ENCODE peak calls at places on chromosomes 6 and 20, in four cellular contexts. G is GM23338, U is endothelial cell, B is heart right ventricle. R is an unnamed sample.

GRCh38 chr6:142900467-142900961 is 44.5 kb downstream of the HIVEP2 start:
- DNase-seq in G (no peak), U (no peak), B (peak; percentile 17), R (no peak)

GRCh38 chr6:96153775-96154174 is 138.0 kb downstream of the FUT9 start:
- DNase-seq in G (no peak), U (no peak), B (no peak), R (no peak)

GRCh38 chr6:90399970-90400369 is 103.3 kb upstream of the BACH2 start:
- DNase-seq in G (no peak), U (no peak), B (no peak), R (no peak)

GRCh38 chr6:101626264-101626663 is 232.8 kb downstream of the GRIK2 start:
- DNase-seq in G (peak; percentile 6), U (no peak), B (no peak), R (no peak)

GRCh38 chr6:109379706-109380105 is 2.6 kb downstream of the CD164 start:
- DNase-seq in G (no peak), U (no peak), B (no peak), R (no peak)

GRCh38 chr20:60968853-60969720 is 283.0 kb upstream of the CDH4 start:
- DNase-seq in G (no peak), U (no peak), B (no peak), R (no peak)

GRCh38 chr6:161924516-161925116 is 650.8 kb upstream of the AGPAT4 start:
- DNase-seq in G (no peak), U (no peak), B (no peak), R (no peak)

GRCh38 chr20:4069741-4070140 is 54.4 kb upstream of the RNF24 start:
- DNase-seq in G (no peak), U (no peak), B (no peak), R (no peak)

GRCh38 chr6:117280922-117281321 is 15.6 kb downstream of the VGLL2 start:
- DNase-seq in G (peak; percentile 54), U (no peak), B (no peak), R (no peak)

GRCh38 chr6:15880262-15880973 is 217.6 kb upstream of the DTNBP1 start:
- DNase-seq in G (no peak), U (no peak), B (no peak), R (no peak)

GRCh38 chr20:40676466-40676865 is 12.6 kb downstream of the MAFB start:
- DNase-seq in G (no peak), U (no peak), B (no peak), R (no peak)

DNA sequence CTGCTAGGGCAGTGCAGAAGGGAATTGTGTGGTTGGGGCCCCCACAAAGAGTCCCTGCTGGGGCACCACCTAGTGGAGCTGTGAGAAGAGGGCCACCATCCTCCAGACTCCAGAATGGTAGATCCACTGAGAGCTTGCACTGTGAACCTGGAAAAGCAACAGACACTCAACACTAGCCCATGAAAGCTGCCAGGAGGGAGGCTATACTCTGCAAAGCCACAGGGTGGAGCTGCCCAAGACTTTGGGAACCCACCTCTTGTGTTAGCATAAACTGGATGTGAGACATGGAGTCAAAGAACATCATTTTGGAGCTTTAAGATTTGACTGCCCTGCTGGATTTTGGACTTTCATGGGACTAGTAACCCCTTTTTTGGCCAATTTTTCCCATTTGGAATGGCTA is 328.4 kb upstream of the KHDRBS2 start:
- DNase-seq in G (peak; percentile 9), U (no peak), B (no peak), R (no peak)
- TF ChIP-seq CTCF in G (peak; percentile 33), U (no peak), B (no peak), R (no peak)

GRCh38 chr6:139230421-139230840 is 61.4 kb downstream of the TXLNB start:
- DNase-seq in G (peak; percentile 30), U (no peak), B (no peak), R (no peak)
- TF ChIP-seq CTCF in G (peak; percentile 63), U (no peak), B (no peak), R (peak; percentile 43)

GRCh38 chr20:17287998-17288397 is 61.2 kb downstream of the PCSK2 start:
- DNase-seq in G (no peak), U (no peak), B (no peak), R (no peak)

DNA sequence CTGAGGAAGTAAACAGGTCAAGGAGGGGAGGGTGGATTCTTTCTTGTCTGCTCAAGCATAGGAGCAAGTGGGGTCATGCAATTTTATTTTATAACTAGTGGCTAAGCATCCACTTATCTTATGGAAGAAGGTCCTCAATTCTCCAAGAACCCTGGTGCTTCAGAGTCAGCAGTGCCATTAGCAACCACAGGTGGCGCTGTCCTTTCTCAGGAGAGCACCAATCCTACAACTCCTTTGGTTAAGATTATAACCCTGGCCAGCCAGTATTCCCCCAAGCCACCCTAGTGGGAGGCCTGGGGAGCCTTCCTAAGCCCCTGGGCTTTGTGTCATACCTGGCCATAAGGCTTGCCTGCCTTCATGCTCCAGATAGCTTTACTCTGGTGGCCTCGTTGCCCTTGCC is 60.7 kb downstream of the PCSK2 start:
- DNase-seq in G (peak; percentile 60), U (no peak), B (no peak), R (no peak)
- TF ChIP-seq CTCF in G (peak; percentile 54), U (peak; percentile 61), B (no peak), R (peak; percentile 22)

DNA sequence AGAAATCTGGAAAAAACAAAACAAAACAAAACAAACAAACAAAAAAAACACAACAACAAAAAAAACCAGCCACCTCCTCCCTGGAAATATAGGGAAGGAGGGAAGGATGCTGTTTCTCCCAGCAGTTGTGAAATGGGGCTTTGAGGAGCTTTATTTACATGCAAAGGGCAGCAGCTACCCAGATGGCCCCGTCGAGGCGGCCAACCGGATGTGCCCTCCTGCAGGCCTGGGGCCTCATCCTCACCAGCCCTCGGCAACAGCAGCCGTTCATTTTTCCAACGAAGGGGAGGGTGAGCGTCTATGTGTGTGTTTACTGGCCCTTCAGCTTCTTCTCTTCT is 56.6 kb downstream of the FAM50B start:
- DNase-seq in G (peak; percentile 67), U (no peak), B (no peak), R (no peak)
- TF ChIP-seq CTCF in G (no peak), U (no peak), B (no peak), R (no peak)

GRCh38 chr6:105793132-105793531 is 293.0 kb upstream of the PRDM1 start:
- DNase-seq in G (no peak), U (no peak), B (no peak), R (no peak)
- TF ChIP-seq CTCF in G (peak; percentile 28), U (no peak), B (no peak), R (no peak)

R was measured in GM13977.